ENCODE peak calls at places on chromosomes 7 and 10, in six cellular contexts. H, G, B, Z, R and N are unnamed samples.

GRCh38 chr7:140564643-140565042 is 76.0 kb downstream of the DENND2A start:
- DNase-seq in H (no peak), G (no peak), B (no peak), Z (no peak), R (no peak), N (no peak)

GRCh38 chr7:50791921-50792341 is 9.2 kb upstream of the GRB10 start:
- DNase-seq in H (peak), G (no peak), B (no peak), Z (no peak), R (no peak), N (no peak)

GRCh38 chr10:49516216-49516970 is 22.5 kb downstream of the ERCC6 start:
- DNase-seq in H (no peak), G (no peak), B (no peak), Z (no peak), R (no peak), N (no peak)

GRCh38 chr10:87771871-87772500 is 46.0 kb downstream of the ATAD1 start:
- DNase-seq in H (peak), G (no peak), B (no peak), Z (no peak), R (no peak), N (no peak)

GRCh38 chr7:155167706-155168365 is 97.7 kb downstream of the HTR5A start:
- DNase-seq in H (no peak), G (no peak), B (no peak), Z (no peak), R (no peak), N (no peak)

GRCh38 chr10:93947055-93947454 is 46.7 kb upstream of the PLCE1 start:
- DNase-seq in H (peak), G (no peak), B (no peak), Z (no peak), R (peak), N (no peak)

GRCh38 chr7:12895296-12895695 is 207.9 kb downstream of the ARL4A start:
- DNase-seq in H (peak), G (no peak), B (no peak), Z (no peak), R (no peak), N (no peak)

GRCh38 chr7:54339074-54339473 is 203.1 kb upstream of the VSTM2A start:
- DNase-seq in H (peak), G (no peak), B (no peak), Z (no peak), R (peak), N (no peak)

GRCh38 chr7:74572301-74573090 is 85.0 kb upstream of the GTF2I start:
- DNase-seq in H (no peak), G (no peak), B (no peak), Z (no peak), R (no peak), N (no peak)

GRCh38 chr7:157674027-157674714 is 337.4 kb downstream of the DNAJB6 start:
- DNase-seq in H (no peak), G (peak), B (no peak), Z (no peak), R (no peak), N (no peak)

GRCh38 chr10:104331208-104331838 is 6.9 kb downstream of the ITPRIP start:
- DNase-seq in H (no peak), G (no peak), B (no peak), Z (no peak), R (no peak), N (no peak)

GRCh38 chr10:21528452-21529235 is 3.2 kb upstream of the SKIDA1 start:
- DNase-seq in H (no peak), G (no peak), B (no peak), Z (no peak), R (no peak), N (no peak)

GRCh38 chr10:93435621-93436385 is 46.3 kb downstream of the MYOF start:
- DNase-seq in H (peak), G (no peak), B (no peak), Z (no peak), R (no peak), N (no peak)

GRCh38 chr7:25228386-25228785 is at the start of gene NPVF:
- DNase-seq in H (no peak), G (no peak), B (no peak), Z (no peak), R (no peak), N (no peak)

GRCh38 chr7:29604702-29605101 is 41.1 kb downstream of the PRR15 start:
- DNase-seq in H (no peak), G (no peak), B (no peak), Z (no peak), R (no peak), N (no peak)

GRCh38 chr10:59176241-59177030 is at the start of gene PHYHIPL:
- DNase-seq in H (no peak), G (no peak), B (peak), Z (no peak), R (peak), N (peak)

GRCh38 chr7:137942459-137943115 is 59.3 kb downstream of the CREB3L2 start:
- DNase-seq in H (no peak), G (no peak), B (no peak), Z (no peak), R (no peak), N (no peak)

GRCh38 chr10:32273326-32273725 is 73.6 kb downstream of the EPC1 start:
- DNase-seq in H (no peak), G (no peak), B (no peak), Z (no peak), R (no peak), N (no peak)

GRCh38 chr7:157986051-157986450 is 601.6 kb downstream of the PTPRN2 start:
- DNase-seq in H (no peak), G (no peak), B (no peak), Z (no peak), R (no peak), N (no peak)

GRCh38 chr7:74479066-74479781 is 25.5 kb downstream of the GTF2IRD1 start:
- DNase-seq in H (peak), G (peak), B (peak), Z (no peak), R (peak), N (no peak)

GRCh38 chr10:101305241-101306230 is 48.4 kb upstream of the BTRC start:
- DNase-seq in H (no peak), G (no peak), B (no peak), Z (no peak), R (no peak), N (no peak)

GRCh38 chr10:76973515-76974289 is 663.9 kb downstream of the KCNMA1 start:
- DNase-seq in H (peak), G (no peak), B (no peak), Z (no peak), R (no peak), N (no peak)

GRCh38 chr10:37855691-37856090 is 1.7 kb downstream of the ZNF248 start:
- DNase-seq in H (no peak), G (no peak), B (no peak), Z (no peak), R (no peak), N (no peak)

GRCh38 chr7:17234398-17235021 is 63.9 kb upstream of the AHR start:
- DNase-seq in H (peak), G (no peak), B (no peak), Z (no peak), R (no peak), N (peak)

GRCh38 chr7:98193474-98194180 is 17.6 kb upstream of the BHLHA15 start:
- DNase-seq in H (no peak), G (no peak), B (no peak), Z (no peak), R (no peak), N (no peak)

GRCh38 chr10:23158370-23158769 is 33.7 kb upstream of the PTF1A start:
- DNase-seq in H (peak), G (no peak), B (no peak), Z (no peak), R (no peak), N (no peak)

GRCh38 chr10:49237985-49238384 is 49.8 kb upstream of the TMEM273 start:
- DNase-seq in H (no peak), G (no peak), B (no peak), Z (no peak), R (no peak), N (no peak)

GRCh38 chr10:32055478-32056135 is 618 bp downstream of the KIF5B start:
- DNase-seq in H (peak), G (peak), B (peak), Z (peak), R (peak), N (no peak)

GRCh38 chr10:8398771-8399170 is 344.3 kb downstream of the GATA3 start:
- DNase-seq in H (no peak), G (no peak), B (no peak), Z (no peak), R (no peak), N (no peak)

DNA sequence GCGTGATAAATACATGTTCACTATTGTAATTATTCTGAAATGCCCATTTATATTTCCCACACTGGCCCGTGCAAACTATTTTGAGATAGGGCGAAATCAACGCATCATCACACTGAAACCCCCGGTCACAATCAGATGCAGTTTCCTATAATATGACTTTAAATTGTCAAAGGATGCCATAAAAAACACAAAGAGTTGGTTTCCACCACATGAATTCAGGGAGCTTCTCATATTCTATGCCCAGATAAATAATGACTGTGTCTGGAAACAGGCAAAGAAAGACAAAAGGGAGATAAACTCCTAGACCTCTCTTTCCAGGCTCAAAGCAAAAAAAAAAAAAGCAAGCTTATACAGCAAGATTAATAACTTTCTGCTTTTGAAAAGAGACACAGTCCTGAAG is 375.8 kb upstream of the AKR1E2 start:
- DNase-seq in H (no peak), G (no peak), B (no peak), Z (no peak), R (no peak), N (no peak)
- H3K4me3 ChIP-seq in H (no peak), G (no peak), B (no peak), Z (no peak), R (no peak), N (no peak)

GRCh38 chr7:431041-431440 is 88.6 kb downstream of the PDGFA start:
- DNase-seq in H (no peak), G (no peak), B (peak), Z (no peak), R (no peak), N (no peak)

GRCh38 chr7:432256-432655 is 87.4 kb downstream of the PDGFA start:
- DNase-seq in H (no peak), G (no peak), B (peak), Z (no peak), R (no peak), N (no peak)

GRCh38 chr7:433558-433957 is 86.1 kb downstream of the PDGFA start:
- DNase-seq in H (no peak), G (no peak), B (no peak), Z (no peak), R (no peak), N (no peak)

GRCh38 chr7:432933-433332 is 86.7 kb downstream of the PDGFA start:
- DNase-seq in H (no peak), G (no peak), B (peak), Z (no peak), R (no peak), N (no peak)

DNA sequence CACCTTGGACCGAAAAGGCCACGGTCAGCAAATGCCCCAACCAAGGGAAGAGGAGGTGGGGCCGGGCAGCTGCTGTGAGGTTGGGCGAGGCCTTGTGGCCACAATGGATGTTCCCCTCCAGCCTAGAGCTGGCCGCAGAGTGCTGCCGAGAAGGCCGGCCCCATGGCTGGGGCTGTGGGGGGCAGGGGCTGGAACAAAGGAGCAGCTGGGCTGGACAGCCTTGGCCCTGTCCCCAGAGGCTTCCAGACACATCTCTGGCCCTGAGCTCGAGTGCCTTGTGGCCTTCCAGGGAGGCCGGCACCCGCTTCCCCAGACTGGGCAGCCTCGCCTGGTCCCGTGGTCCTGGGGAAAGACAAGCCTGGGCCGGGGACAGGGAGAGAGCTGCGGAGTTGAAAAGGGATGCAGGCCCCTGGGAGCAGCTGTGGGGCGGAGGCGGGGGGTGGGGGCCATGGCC is 88.0 kb downstream of the PDGFA start:
- DNase-seq in H (no peak), G (no peak), B (peak), Z (no peak), R (no peak), N (no peak)
- H3K4me3 ChIP-seq in H (no peak), G (no peak), B (no peak), Z (no peak), R (no peak), N (no peak)

GRCh38 chr10:75110006-75110632 is 1.3 kb upstream of the SAMD8 start:
- DNase-seq in H (no peak), G (no peak), B (no peak), Z (no peak), R (no peak), N (no peak)
- H3K4me3 ChIP-seq in H (no peak), G (no peak), B (no peak), Z (no peak), R (peak), N (no peak)

DNA sequence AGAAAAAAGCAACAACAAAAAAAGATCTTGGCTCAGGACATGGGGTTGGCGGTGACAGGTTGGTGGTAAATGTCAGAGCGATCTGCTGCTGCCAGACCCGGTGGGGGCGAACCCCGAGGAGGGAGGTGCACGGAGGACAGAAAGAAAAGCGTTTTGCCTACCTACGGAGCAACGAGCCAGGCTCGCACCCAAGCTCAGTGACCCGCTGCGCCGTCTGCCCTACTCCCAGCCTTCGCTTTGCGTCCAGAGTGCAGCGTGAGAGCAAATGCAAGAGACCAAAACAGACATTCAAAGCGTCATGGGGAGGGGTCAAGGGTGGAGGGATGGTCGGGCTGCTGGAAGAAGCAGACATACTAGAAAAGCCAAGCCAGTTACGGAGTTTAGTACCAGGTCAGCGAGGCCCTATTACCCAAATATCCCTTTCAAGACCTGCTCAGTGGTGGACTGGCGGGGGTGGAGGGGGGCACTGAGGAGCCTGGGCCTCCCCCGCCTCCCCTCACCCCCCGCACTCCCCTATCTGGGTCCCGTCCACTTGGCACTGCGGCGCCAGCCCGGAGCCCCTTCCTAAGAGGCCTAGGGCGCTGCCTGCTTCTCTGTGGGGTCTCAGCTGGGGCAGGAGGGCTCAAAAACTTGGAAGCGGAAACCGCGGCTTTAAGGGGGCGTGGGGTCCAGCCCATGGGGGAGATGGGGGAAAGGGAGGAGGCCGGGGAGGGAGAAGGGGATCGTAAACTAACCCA is 66.9 kb downstream of the SLC29A4 start:
- DNase-seq in H (no peak), G (no peak), B (no peak), Z (no peak), R (no peak), N (no peak)
- H3K4me3 ChIP-seq in H (no peak), G (no peak), B (no peak), Z (no peak), R (no peak), N (no peak)

DNA sequence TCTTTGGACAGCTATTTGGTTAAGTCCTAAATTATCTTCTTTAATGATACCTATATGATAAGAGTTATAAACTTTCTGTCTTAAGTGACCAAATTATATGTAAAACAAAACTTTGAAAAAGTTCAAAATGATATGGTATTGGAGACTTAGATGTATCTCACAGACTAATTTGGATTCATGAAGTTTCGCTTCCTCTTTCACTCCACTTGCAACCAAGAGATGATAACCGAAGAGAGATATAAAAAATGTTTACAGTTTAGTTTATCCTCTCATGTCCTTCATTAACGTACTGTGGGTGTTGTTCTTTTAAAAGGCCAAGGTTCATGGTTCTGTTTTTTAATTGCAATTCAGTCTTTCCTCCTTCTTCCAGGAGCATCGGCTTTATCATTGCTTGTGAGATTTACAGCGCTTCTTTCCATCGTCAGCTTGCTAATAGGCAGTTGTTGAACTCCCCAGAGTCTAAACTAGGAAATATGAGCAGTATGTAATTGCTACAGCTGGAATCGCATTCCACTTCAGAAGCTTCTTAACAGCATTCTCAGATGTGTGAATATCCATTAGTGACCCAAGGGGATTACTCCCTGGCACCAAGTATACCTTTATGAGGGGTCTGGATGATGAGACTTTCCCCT is 75.9 kb upstream of the HGF start:
- DNase-seq in H (peak), G (no peak), B (no peak), Z (no peak), R (no peak), N (peak)
- H3K4me3 ChIP-seq in H (no peak), G (no peak), B (no peak), Z (no peak), R (no peak), N (no peak)

GRCh38 chr7:149775176-149775556 is 1.8 kb upstream of the ZNF467 start:
- DNase-seq in H (no peak), G (no peak), B (peak), Z (no peak), R (no peak), N (no peak)
- H3K4me3 ChIP-seq in H (no peak), G (no peak), B (no peak), Z (no peak), R (no peak), N (no peak)